ENCODE peak calls at places on chromosomes 6 and 20, in seven cellular contexts. Y, F, R, N, L, X and Q are unnamed samples.

GRCh38 chr20:35497780-35498189 is 31.7 kb downstream of the C20orf173 start:
- DNase-seq in F (no peak), Y (peak; percentile 28), L (no peak), X (no peak), N (no peak), R (no peak), Q (no peak)

GRCh38 chr6:139905404-139906052 is 531.1 kb upstream of the CITED2 start:
- DNase-seq in R (no peak), L (no peak), N (no peak), Y (no peak), X (no peak), F (no peak), Q (no peak)

GRCh38 chr6:85580104-85580877 is 13.4 kb downstream of the SNX14 start:
- DNase-seq in X (no peak), L (no peak), F (no peak), N (no peak), R (peak; percentile 19), Y (no peak), Q (no peak)

GRCh38 chr20:46220808-46221207 is 87.5 kb downstream of the CDH22 start:
- DNase-seq in R (peak; percentile 13), Y (no peak), X (no peak), N (no peak), L (no peak), F (peak; percentile 77), Q (no peak)

GRCh38 chr6:163709255-163709654 is 294.7 kb downstream of the QKI start:
- DNase-seq in L (no peak), Y (no peak), X (no peak), R (no peak), N (no peak), F (no peak), Q (no peak)

GRCh38 chr20:45461225-45461624 is 8.3 kb upstream of the WFDC2 start:
- DNase-seq in R (no peak), Y (no peak), L (no peak), F (no peak), X (no peak), N (no peak), Q (no peak)

GRCh38 chr20:34215711-34216381 is 25.4 kb upstream of the ASIP start:
- DNase-seq in Y (peak; percentile 75), R (peak; percentile 80), X (peak; percentile 72), L (peak; percentile 35), N (peak; percentile 5), F (peak; percentile 33), Q (no peak)

GRCh38 chr6:32807020-32807580 is 9.7 kb downstream of the HLA-DOB start:
- DNase-seq in R (no peak), F (no peak), N (no peak), L (no peak), Y (no peak), X (no peak), Q (no peak)

GRCh38 chr20:54690323-54690722 is 214.9 kb downstream of the DOK5 start:
- DNase-seq in R (no peak), X (no peak), L (no peak), Y (no peak), N (no peak), F (no peak), Q (no peak)

GRCh38 chr6:150672792-150673191 is 73.1 kb downstream of the PLEKHG1 start:
- DNase-seq in R (no peak), L (no peak), F (no peak), X (no peak), Y (no peak), N (no peak), Q (no peak)

GRCh38 chr6:163941471-163941980 is 527.0 kb downstream of the QKI start:
- DNase-seq in X (no peak), L (no peak), R (no peak), Y (no peak), F (no peak), N (no peak), Q (no peak)

GRCh38 chr6:69090132-69090531 is 455.1 kb downstream of the ADGRB3 start:
- DNase-seq in L (no peak), Y (no peak), X (peak; percentile 4), R (no peak), F (no peak), N (no peak), Q (no peak)

GRCh38 chr6:25596928-25597818 is 54.8 kb upstream of the SCGN start:
- DNase-seq in F (no peak), X (no peak), N (no peak), R (no peak), Y (no peak), L (no peak), Q (no peak)